ENCODE peak calls at places on chromosomes 5 and 9, in four cellular contexts. F is CD4-positive, alpha-beta T cell; X is AG09319; L is keratinocyte. J is an unnamed sample.

GRCh38 chr5:27523629-27524028 is 485.2 kb upstream of the CDH9 start:
- DNase-seq in F (no peak), X (no peak), L (no peak), J (no peak)

GRCh38 chr5:82396871-82397514 is 118.8 kb upstream of the RPS23 start:
- DNase-seq in F (no peak), X (peak; percentile 95), L (no peak), J (no peak)

GRCh38 chr5:155064580-155064979 is 51.0 kb downstream of the KIF4B start:
- DNase-seq in F (no peak), X (no peak), L (no peak), J (no peak)

GRCh38 chr9:114155967-114156294 is 594 bp downstream of the COL27A1 start:
- DNase-seq in F (no peak), X (no peak), L (no peak), J (no peak)

GRCh38 chr5:107383414-107383813 is 287.3 kb downstream of the EFNA5 start:
- DNase-seq in F (no peak), X (no peak), L (no peak), J (no peak)

GRCh38 chr5:157116483-157116954 is 7.7 kb upstream of the HAVCR2 start:
- DNase-seq in F (no peak), X (no peak), L (no peak), J (no peak)

GRCh38 chr9:126049896-126050604 is 276.6 kb upstream of the MVB12B start:
- DNase-seq in F (no peak), X (no peak), L (no peak), J (no peak)

GRCh38 chr5:58451732-58452565 is 7.9 kb downstream of the PLK2 start:
- DNase-seq in F (no peak), X (no peak), L (no peak), J (no peak)

GRCh38 chr9:70486127-70486526 is 71.7 kb upstream of the KLF9 start:
- DNase-seq in F (no peak), X (no peak), L (no peak), J (no peak)

GRCh38 chr9:137017071-137017470 is 11.0 kb downstream of the ABCA2 start:
- DNase-seq in F (no peak), X (no peak), L (no peak), J (no peak)
- TF ChIP-seq CTCF in F (no peak), X (no peak), L (no peak), J (no peak)

DNA sequence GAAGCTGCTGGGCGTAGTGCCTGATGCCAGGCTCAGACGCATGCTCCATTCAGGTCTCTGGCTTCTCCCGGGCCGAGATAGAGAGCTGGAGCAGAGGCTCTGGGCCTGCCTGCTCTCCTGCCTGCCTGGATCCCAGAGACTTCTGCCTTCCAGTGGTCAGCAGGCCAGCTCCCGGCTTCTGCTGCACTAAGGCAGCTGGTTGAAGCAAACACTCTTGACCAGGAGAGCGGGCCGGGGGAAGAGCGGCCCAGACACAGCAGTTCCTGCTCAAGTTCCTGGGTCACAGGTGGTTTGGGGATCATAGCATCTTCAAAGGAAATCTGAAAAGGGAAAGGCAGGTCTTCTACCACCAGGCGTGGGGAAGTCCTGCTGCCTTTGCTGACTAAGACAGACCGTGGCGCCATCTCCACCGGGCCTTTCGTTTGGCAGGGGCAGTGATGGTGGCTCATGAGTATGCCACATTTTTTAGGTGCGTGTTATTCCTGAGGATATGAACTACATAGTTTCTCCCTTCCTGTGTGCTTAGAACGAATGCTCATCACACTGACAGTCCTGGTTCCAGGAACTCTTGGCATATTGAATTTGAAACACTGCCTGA is 31.1 kb downstream of the AK8 start:
- DNase-seq in F (no peak), X (no peak), L (no peak), J (no peak)
- TF ChIP-seq CTCF in F (no peak), X (no peak), L (no peak), J (no peak)

GRCh38 chr5:61468483-61468865 is 136.4 kb downstream of the ZSWIM6 start:
- DNase-seq in F (no peak), X (no peak), L (no peak), J (no peak)
- TF ChIP-seq CTCF in F (no peak), X (no peak), L (peak; percentile 9), J (no peak)

GRCh38 chr9:96058218-96058617 is 182.7 kb downstream of the ERCC6L2 start:
- DNase-seq in F (no peak), X (no peak), L (no peak), J (no peak)

GRCh38 chr9:96062854-96063253 is 187.4 kb downstream of the ERCC6L2 start:
- DNase-seq in F (no peak), X (no peak), L (no peak), J (no peak)

GRCh38 chr9:96062051-96062450 is 186.6 kb downstream of the ERCC6L2 start:
- DNase-seq in F (no peak), X (no peak), L (no peak), J (no peak)

GRCh38 chr9:96064838-96065481 is 189.5 kb downstream of the ERCC6L2 start:
- DNase-seq in F (no peak), X (no peak), L (no peak), J (no peak)

GRCh38 chr9:96061293-96061987 is 185.9 kb downstream of the ERCC6L2 start:
- DNase-seq in F (peak; percentile 44), X (no peak), L (no peak), J (no peak)
- TF ChIP-seq CTCF in F (peak; percentile 43), X (peak; percentile 48), L (peak; percentile 2), J (no peak)

DNA sequence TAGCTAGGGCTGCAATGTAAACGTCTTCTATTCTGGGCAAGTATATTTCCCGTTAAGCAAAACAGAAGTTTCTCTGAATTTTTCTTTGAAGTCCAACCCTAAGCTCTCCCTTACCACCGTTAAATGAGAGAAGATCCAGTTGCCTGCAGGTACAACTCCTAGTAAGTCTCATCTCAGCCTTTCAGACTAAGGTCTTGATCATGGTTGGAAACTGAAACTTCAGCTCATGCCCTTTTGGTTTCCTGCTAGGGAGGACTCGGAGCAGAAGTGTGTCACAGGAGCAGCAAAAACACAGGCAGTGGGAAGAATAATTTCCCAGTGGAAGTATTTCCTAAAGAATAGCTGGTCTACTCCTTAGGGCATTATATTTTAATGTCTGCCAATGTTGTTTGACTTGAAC is 717.9 kb downstream of the PRELID2 start:
- DNase-seq in F (no peak), X (no peak), L (no peak), J (no peak)
- TF ChIP-seq CTCF in F (no peak), X (no peak), L (no peak), J (no peak)

DNA sequence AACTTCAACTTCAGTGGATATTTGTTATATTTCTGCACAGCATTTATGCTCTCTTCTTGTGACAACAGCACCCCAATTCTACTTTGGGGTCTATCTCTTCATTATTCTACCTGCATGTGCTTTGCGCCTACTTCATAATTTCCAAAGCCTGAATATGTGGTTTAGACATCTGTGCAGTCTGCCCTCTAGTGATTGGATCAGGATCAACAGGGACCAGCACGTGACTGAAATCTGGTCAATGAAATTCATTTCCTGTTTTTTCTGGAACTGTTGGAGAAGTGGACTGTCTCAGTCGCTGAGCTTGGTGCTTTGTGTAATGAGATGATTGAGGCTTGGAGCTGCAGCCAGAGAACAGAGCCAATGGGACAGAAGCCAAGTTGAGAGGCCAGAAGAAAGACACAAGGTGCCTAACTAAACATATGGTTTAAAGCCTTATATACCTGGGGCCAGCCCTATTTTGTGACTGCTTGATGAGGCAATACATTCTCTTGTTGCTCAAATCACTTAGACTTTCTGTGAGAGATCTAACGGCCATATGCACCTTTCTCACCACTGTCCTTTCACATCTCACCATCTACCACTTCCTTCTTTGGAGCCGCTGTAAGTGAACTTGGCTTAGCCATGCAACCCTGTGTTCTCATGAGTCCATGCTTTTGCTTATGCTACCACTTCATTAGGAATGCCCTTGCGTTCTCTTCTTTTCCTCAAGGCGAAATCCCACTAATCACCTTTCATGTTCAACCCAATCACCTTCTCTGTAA is 68.8 kb upstream of the PPP2R2B start:
- DNase-seq in F (no peak), X (no peak), L (no peak), J (no peak)
- TF ChIP-seq CTCF in F (no peak), X (no peak), L (peak; percentile 29), J (no peak)

DNA sequence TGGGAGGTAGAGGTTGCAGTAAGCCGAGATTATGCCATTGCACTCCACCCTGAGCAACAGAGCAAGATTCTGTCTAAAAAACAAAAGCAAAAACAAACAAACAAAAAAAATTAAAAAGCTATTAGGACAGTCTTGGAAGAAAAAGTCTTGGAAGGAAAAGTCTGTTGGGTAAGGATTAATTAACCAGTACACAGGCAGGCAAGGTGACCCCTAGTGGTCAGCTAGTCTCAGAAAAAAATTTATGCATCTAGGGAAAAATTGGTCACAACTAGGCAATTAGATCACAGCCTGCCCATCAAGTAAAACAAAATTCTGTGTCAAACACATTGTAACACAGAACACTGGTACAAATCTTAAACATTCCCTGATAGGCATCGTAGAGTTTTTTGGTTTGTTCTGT is 6.7 kb upstream of the ANKRD18B start:
- DNase-seq in F (no peak), X (no peak), L (no peak), J (no peak)
- TF ChIP-seq CTCF in F (peak; percentile 74), X (peak; percentile 63), L (peak; percentile 48), J (no peak)

DNA sequence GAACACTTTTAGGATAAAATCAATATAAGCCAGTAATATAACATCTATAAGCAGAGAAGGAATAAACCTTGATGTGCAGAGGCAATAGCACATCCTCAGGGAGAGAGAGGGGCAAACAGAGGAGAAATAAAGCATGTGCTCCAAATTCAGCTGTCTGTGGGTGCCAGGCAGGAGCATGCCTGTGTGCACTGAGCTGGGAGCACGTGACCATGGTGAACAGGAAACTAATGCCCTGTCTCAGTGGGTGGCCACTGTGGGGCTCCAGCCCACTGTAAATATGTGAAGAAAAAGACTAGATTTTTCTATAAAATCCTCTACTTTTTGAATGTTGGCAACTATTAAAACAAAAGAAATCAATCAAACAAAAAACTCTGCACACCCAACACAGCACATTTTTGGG is 55.3 kb downstream of the FYB1 start:
- DNase-seq in F (no peak), X (no peak), L (no peak), J (no peak)
- TF ChIP-seq CTCF in F (no peak), X (no peak), L (no peak), J (no peak)